ENCODE peak calls at places on chromosomes 2 and 18, in five cellular contexts. Q is tibial artery, Z is transverse colon, J is upper lobe of right lung, A is OCI-LY7. H is an unnamed sample.

GRCh38 chr2:218569661-218570500 is 1.2 kb downstream of the CNOT9 start:
- DNase-seq in A (peak), J (no peak), Q (no peak), Z (peak), H (no peak)

GRCh38 chr2:112483047-112483473 is 1.1 kb downstream of the TTL start:
- DNase-seq in A (peak), J (no peak), Z (no peak), Q (no peak), H (no peak)

GRCh38 chr2:105796131-105796638 is 51.5 kb downstream of the NCK2 start:
- DNase-seq in A (peak), Z (no peak), J (no peak), Q (no peak), H (peak)

GRCh38 chr18:77248873-77249582 is 620 bp upstream of the GALR1 start:
- DNase-seq in J (no peak), A (no peak), Q (no peak), Z (no peak), H (no peak)

GRCh38 chr2:148615446-148615845 is 29.1 kb upstream of the EPC2 start:
- DNase-seq in Q (no peak), Z (no peak), A (no peak), J (no peak), H (no peak)

GRCh38 chr2:29304399-29304798 is 189.2 kb downstream of the CLIP4 start:
- DNase-seq in J (no peak), Z (no peak), A (no peak), Q (peak), H (no peak)

GRCh38 chr2:99031481-99031880 is 95.5 kb upstream of the CRACDL start:
- DNase-seq in Q (no peak), Z (no peak), J (no peak), A (no peak), H (no peak)

GRCh38 chr2:237118025-237118424 is 32.3 kb downstream of the COPS8 start:
- DNase-seq in Q (no peak), A (no peak), J (no peak), Z (no peak), H (no peak)

GRCh38 chr18:12750076-12750707 is 47.4 kb downstream of the PSMG2 start:
- DNase-seq in A (peak), Z (peak), J (no peak), Q (no peak), H (peak)

GRCh38 chr18:80096032-80096565 is 13.0 kb upstream of the ADNP2 start:
- DNase-seq in A (no peak), J (no peak), Z (no peak), Q (no peak), H (no peak)